ENCODE peak calls at places on chromosomes 11 and 22, in seven cellular contexts. N is CD8-positive, alpha-beta T cell; I is aorta; D is brain microvascular endothelial cell; B is transverse colon; L is neuronal stem cell; X is neural progenitor cell. C is an unnamed sample.

GRCh38 chr11:64203421-64204079 is 3.0 kb upstream of the FERMT3 start:
- DNase-seq in N (no peak), I (no peak), D (no peak), B (no peak), L (no peak), X (peak; percentile 70), C (no peak)

GRCh38 chr11:121553806-121554205 is 101.0 kb upstream of the SORL1-AS1 start:
- DNase-seq in N (no peak), I (peak; percentile 79), D (peak; percentile 16), B (peak; percentile 76), L (no peak), X (no peak), C (peak; percentile 58)

GRCh38 chr11:26062665-26063064 is 269.3 kb upstream of the ANO3 start:
- DNase-seq in N (no peak), I (no peak), D (no peak), B (no peak), L (no peak), X (no peak), C (no peak)

GRCh38 chr11:96309001-96309642 is 33.9 kb downstream of the MAML2 start:
- DNase-seq in N (no peak), I (no peak), D (no peak), B (no peak), L (no peak), X (peak; percentile 12), C (no peak)

GRCh38 chr11:9265211-9266131 is at the start of gene DENND5A:
- DNase-seq in N (peak; percentile 12), I (peak; percentile 96), D (peak; percentile 70), B (peak; percentile 77), L (peak; percentile 91), X (peak; percentile 96), C (peak; percentile 27)

GRCh38 chr11:58949184-58949583 is 9.9 kb downstream of the GLYATL1 start:
- DNase-seq in N (no peak), I (no peak), D (no peak), B (no peak), L (no peak), X (no peak), C (no peak)

GRCh38 chr11:102798012-102798746 is at the start of gene MMP1:
- DNase-seq in N (no peak), I (no peak), D (peak; percentile 40), B (no peak), L (no peak), X (no peak), C (no peak)

GRCh38 chr22:38760477-38761201 is 4.8 kb upstream of the SUN2 start:
- DNase-seq in N (no peak), I (no peak), D (peak; percentile 47), B (no peak), L (no peak), X (peak; percentile 45), C (no peak)

GRCh38 chr11:69245041-69245440 is 48.9 kb upstream of the MYEOV start:
- DNase-seq in N (no peak), I (peak; percentile 4), D (no peak), B (no peak), L (no peak), X (no peak), C (no peak)

GRCh38 chr22:47310601-47311000 is 548.2 kb downstream of the TBC1D22A start:
- DNase-seq in N (no peak), I (no peak), D (no peak), B (no peak), L (no peak), X (no peak), C (peak; percentile 64)

DNA sequence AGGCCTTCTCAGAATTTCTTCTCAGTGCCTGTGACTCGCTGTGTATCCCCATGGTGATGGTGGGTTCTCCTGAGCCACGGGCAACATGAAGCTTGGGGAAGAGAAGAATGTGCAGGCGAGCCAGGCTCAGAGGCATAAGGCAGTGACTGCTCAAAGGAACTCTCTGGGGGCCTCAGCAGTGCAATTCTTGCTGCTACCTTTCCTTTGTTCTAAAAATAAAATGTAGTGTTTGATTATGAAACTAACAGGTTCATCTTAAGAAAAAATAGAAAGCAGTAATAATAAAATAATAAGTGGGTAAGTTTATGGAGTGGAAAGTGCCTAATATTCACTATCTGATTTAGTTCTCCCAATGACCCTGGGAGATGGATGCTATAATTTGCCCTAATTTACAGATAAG is 46.7 kb downstream of the MEI1 start:
- DNase-seq in N (no peak), I (no peak), D (no peak), B (no peak), L (no peak), X (no peak), C (no peak)
- H3K27ac ChIP-seq in N (no peak overlapping the region), I (no peak overlapping the region), D (no peak overlapping the region), B (no peak overlapping the region), L (no peak overlapping the region), X (no peak overlapping the region), C (no peak overlapping the region)

DNA sequence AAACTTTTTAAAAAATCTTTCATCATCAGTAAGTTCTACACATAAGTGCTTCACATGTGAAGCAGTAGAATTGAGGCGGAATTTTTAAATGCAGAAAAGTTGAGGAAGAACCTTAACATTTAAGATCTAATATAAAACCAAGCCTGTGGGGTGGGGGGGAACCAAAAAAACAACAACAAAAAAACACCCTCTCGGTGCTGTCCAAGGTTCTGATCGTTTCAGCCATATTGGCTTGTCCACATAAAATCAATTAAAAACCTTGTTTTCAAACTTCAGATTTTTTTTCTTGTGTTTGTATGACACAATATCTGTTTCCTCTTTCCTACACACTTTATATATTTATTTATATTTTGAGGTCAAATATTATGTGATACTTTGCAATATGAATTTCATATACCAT is 130.0 kb downstream of the WNT7B start:
- DNase-seq in N (no peak), I (no peak), D (no peak), B (no peak), L (no peak), X (peak; percentile 65), C (no peak)
- H3K27ac ChIP-seq in N (no peak overlapping the region), I (no peak overlapping the region), D (no peak overlapping the region), B (no peak overlapping the region), L (no peak overlapping the region), X (peak overlapping the region; percentile 94), C (no peak overlapping the region)

GRCh38 chr11:65917434-65918210 is 1.2 kb downstream of the C11orf68 start:
- DNase-seq in N (no peak), I (no peak), D (no peak), B (no peak), L (no peak), X (no peak), C (no peak)
- H3K27ac ChIP-seq in N (peak overlapping the region; percentile 79), I (peak overlapping the region; percentile 91), D (peak overlapping the region; percentile 93), B (peak overlapping the region; percentile 96), L (no peak overlapping the region), X (no peak overlapping the region), C (peak overlapping the region; percentile 99)

GRCh38 chr11:70414341-70415100 is 16.2 kb downstream of the CTTN start:
- DNase-seq in N (no peak), I (no peak), D (no peak), B (no peak), L (no peak), X (no peak), C (no peak)
- H3K27ac ChIP-seq in N (no peak overlapping the region), I (no peak overlapping the region), D (peak overlapping the region; percentile 6), B (no peak overlapping the region), L (peak overlapping the region; percentile 7), X (no peak overlapping the region), C (no peak overlapping the region)

GRCh38 chr11:35111171-35112055 is 27.6 kb upstream of the CD44 start:
- DNase-seq in N (no peak), I (no peak), D (peak; percentile 68), B (peak; percentile 31), L (no peak), X (no peak), C (no peak)
- H3K27ac ChIP-seq in N (no peak overlapping the region), I (no peak overlapping the region), D (peak overlapping the region; percentile 75), B (no peak overlapping the region), L (no peak overlapping the region), X (no peak overlapping the region), C (peak overlapping the region; percentile 68)

DNA sequence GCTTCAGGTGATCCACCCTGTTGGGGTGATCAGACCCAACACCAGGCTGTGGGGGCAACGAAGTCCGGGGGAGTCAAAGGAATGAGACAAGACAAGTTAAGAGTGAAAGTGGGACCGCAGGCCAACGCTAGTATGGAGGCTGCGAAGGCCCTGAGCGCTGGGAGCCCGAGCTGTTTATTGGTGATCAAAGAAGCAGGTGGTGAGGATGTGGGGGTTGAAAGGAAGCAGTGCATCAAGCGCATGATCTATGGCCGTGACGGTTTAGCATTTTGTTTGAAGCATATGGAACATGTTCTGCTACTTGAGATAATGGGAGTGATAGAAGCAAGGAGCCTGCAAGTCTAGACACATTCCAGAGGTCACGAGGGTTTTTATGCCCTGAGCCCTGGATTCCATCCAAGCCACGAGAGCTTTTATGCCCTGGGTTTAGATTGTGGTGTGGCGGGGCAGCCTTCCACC is 49.5 kb downstream of the MCHR1 start:
- DNase-seq in N (peak; percentile 44), I (no peak), D (no peak), B (peak; percentile 54), L (no peak), X (no peak), C (no peak)
- H3K27ac ChIP-seq in N (peak overlapping the region; percentile 59), I (no peak overlapping the region), D (no peak overlapping the region), B (no peak overlapping the region), L (no peak overlapping the region), X (no peak overlapping the region), C (no peak overlapping the region)

GRCh38 chr11:33554219-33554618 is 146.4 kb downstream of the C11orf91 start:
- DNase-seq in N (no peak), I (no peak), D (no peak), B (no peak), L (no peak), X (no peak), C (no peak)
- H3K27ac ChIP-seq in N (no peak overlapping the region), I (no peak overlapping the region), D (no peak overlapping the region), B (no peak overlapping the region), L (no peak overlapping the region), X (no peak overlapping the region), C (no peak overlapping the region)

GRCh38 chr11:22256876-22257275 is 64.0 kb downstream of the ANO5 start:
- DNase-seq in N (no peak), I (no peak), D (no peak), B (no peak), L (no peak), X (no peak), C (no peak)
- H3K27ac ChIP-seq in N (no peak overlapping the region), I (no peak overlapping the region), D (no peak overlapping the region), B (no peak overlapping the region), L (no peak overlapping the region), X (no peak overlapping the region), C (no peak overlapping the region)

GRCh38 chr11:73193251-73194033 is 24.6 kb upstream of the P2RY2 start:
- DNase-seq in N (no peak), I (peak; percentile 64), D (no peak), B (peak; percentile 12), L (no peak), X (no peak), C (no peak)

GRCh38 chr11:73194593-73194992 is 23.5 kb upstream of the P2RY2 start:
- DNase-seq in N (no peak), I (peak; percentile 69), D (no peak), B (peak; percentile 91), L (no peak), X (no peak), C (no peak)

GRCh38 chr11:73195191-73196007 is 22.7 kb upstream of the P2RY2 start:
- DNase-seq in N (no peak), I (peak; percentile 33), D (peak; percentile 18), B (peak; percentile 60), L (no peak), X (no peak), C (no peak)

GRCh38 chr11:73192272-73192671 is 25.8 kb upstream of the P2RY2 start:
- DNase-seq in N (no peak), I (no peak), D (no peak), B (no peak), L (no peak), X (no peak), C (no peak)

GRCh38 chr11:73194034-73194507 is 24.0 kb upstream of the P2RY2 start:
- DNase-seq in N (no peak), I (peak; percentile 40), D (no peak), B (peak; percentile 7), L (no peak), X (no peak), C (no peak)
- H3K27ac ChIP-seq in N (no peak overlapping the region), I (no peak overlapping the region), D (no peak overlapping the region), B (peak overlapping the region; percentile 59), L (no peak overlapping the region), X (no peak overlapping the region), C (no peak overlapping the region)

GRCh38 chr11:35138606-35138948 is 394 bp upstream of the CD44 start:
- DNase-seq in N (no peak), I (no peak), D (no peak), B (no peak), L (no peak), X (no peak), C (no peak)
- H3K27ac ChIP-seq in N (peak overlapping the region; percentile 98), I (peak overlapping the region; percentile 79), D (peak overlapping the region; percentile 67), B (peak overlapping the region; percentile 85), L (no peak overlapping the region), X (no peak overlapping the region), C (peak overlapping the region; percentile 97)